ENCODE peak calls at places on chromosomes 7 and 10, in four cellular contexts. E is esophagus squamous epithelium; T is CD8-positive, alpha-beta T cell; A is Calu3. B is an unnamed sample.

GRCh38 chr10:15325243-15326002 is 45.7 kb downstream of the FAM171A1 start:
- DNase-seq in T (no peak), E (no peak), A (no peak), B (peak)

GRCh38 chr7:132430041-132430440 is 146.2 kb downstream of the PLXNA4 start:
- DNase-seq in E (no peak), T (no peak), A (no peak), B (no peak)

GRCh38 chr7:156777364-156778069 is 115.5 kb downstream of the LMBR1 start:
- DNase-seq in A (no peak), E (no peak), T (no peak), B (no peak)

GRCh38 chr7:78099715-78100477 is 301.3 kb downstream of the PHTF2 start:
- DNase-seq in E (no peak), T (no peak), A (no peak), B (no peak)

GRCh38 chr7:80967536-80968297 is 48.9 kb upstream of the SEMA3C start:
- DNase-seq in A (no peak), E (no peak), T (no peak), B (no peak)

GRCh38 chr10:35783305-35783838 is 141.3 kb upstream of the FZD8 start:
- DNase-seq in A (no peak), E (no peak), T (no peak), B (no peak)

GRCh38 chr10:132146271-132146671 is 40.5 kb upstream of the DPYSL4 start:
- DNase-seq in A (no peak), T (no peak), E (no peak), B (no peak)

GRCh38 chr7:149496642-149497391 is 792 bp downstream of the ZNF746 start:
- DNase-seq in A (peak), E (no peak), T (peak), B (no peak)

GRCh38 chr10:33734393-33735110 is 400.1 kb upstream of the NRP1 start:
- DNase-seq in E (no peak), T (no peak), A (no peak), B (no peak)

GRCh38 chr7:46146454-46147255 is 225.6 kb upstream of the IGFBP3 start:
- DNase-seq in E (no peak), T (no peak), A (no peak), B (no peak)

GRCh38 chr10:95260397-95260881 is 30.4 kb downstream of the PDLIM1 start:
- DNase-seq in T (no peak), E (no peak), A (peak), B (no peak)

GRCh38 chr10:15348579-15348978 is 22.5 kb downstream of the FAM171A1 start:
- DNase-seq in A (no peak), T (no peak), E (no peak), B (no peak)

GRCh38 chr10:11863353-11864105 is 40.4 kb downstream of the PROSER2 start:
- DNase-seq in T (peak), A (no peak), E (no peak), B (no peak)

GRCh38 chr10:48439581-48440041 is 133.1 kb downstream of the MAPK8 start:
- DNase-seq in T (no peak), E (no peak), A (peak), B (no peak)

GRCh38 chr7:123533929-123534382 is 439 bp downstream of the IQUB start:
- DNase-seq in A (no peak), E (no peak), T (no peak), B (no peak)

GRCh38 chr7:35261476-35262285 is 7.8 kb upstream of the TBX20 start:
- DNase-seq in A (no peak), E (no peak), T (no peak), B (no peak)

GRCh38 chr10:58064714-58065528 is 202.8 kb downstream of the IPMK start:
- DNase-seq in E (no peak), T (no peak), A (peak), B (peak)

GRCh38 chr10:127150136-127150535 is 46.3 kb downstream of the INSYN2A start:
- DNase-seq in A (no peak), T (no peak), E (no peak), B (peak)

GRCh38 chr10:123972481-123973401 is 81.1 kb upstream of the CPXM2 start:
- DNase-seq in E (no peak), A (no peak), T (no peak), B (no peak)
- TF ChIP-seq CTCF in E (no peak), A (no peak), T (no peak), B (no peak)

GRCh38 chr7:38182450-38182849 is 4.4 kb downstream of the STARD3NL start:
- DNase-seq in E (no peak), T (no peak), A (no peak), B (no peak)
- TF ChIP-seq CTCF in E (no peak), T (no peak), A (no peak), B (no peak)

GRCh38 chr10:124671486-124672075 is 72.6 kb downstream of the FAM53B start:
- DNase-seq in A (no peak), T (no peak), E (no peak), B (peak)
- TF ChIP-seq CTCF in A (no peak), T (no peak), E (peak), B (peak)

GRCh38 chr7:729154-730000 is 2.3 kb upstream of the PRKAR1B start:
- DNase-seq in A (no peak), T (no peak), E (no peak), B (no peak)

GRCh38 chr7:730501-731439 is 3.7 kb upstream of the PRKAR1B start:
- DNase-seq in T (no peak), A (no peak), E (no peak), B (no peak)

GRCh38 chr7:732556-732955 is 5.5 kb upstream of the PRKAR1B start:
- DNase-seq in E (no peak), T (no peak), A (no peak), B (no peak)

GRCh38 chr7:732094-732541 is 5.0 kb upstream of the PRKAR1B start:
- DNase-seq in E (no peak), A (peak), T (no peak), B (peak)

GRCh38 chr7:731440-732085 is 4.5 kb upstream of the PRKAR1B start:
- DNase-seq in T (no peak), E (no peak), A (no peak), B (no peak)
- TF ChIP-seq CTCF in T (no peak), E (no peak), A (no peak), B (no peak)

GRCh38 chr7:106291247-106291646 is 6.5 kb upstream of the NAMPT start:
- DNase-seq in T (no peak), E (no peak), A (no peak), B (no peak)
- TF ChIP-seq CTCF in T (no peak), E (no peak), A (no peak), B (no peak)

B was measured in HCT116.